ENCODE peak calls at places on chromosome 9, in four cellular contexts. S is neural progenitor cell, A is HCT116, F is GM23248. V is an unnamed sample.

GRCh38 chr9:135704366-135704947 is 2.5 kb downstream of the KCNT1 start:
- DNase-seq in A (no peak), S (no peak), F (peak), V (no peak)

GRCh38 chr9:126119731-126120130 is 206.9 kb upstream of the MVB12B start:
- DNase-seq in A (no peak), F (no peak), S (no peak), V (no peak)

GRCh38 chr9:93827545-93828330 is 127.4 kb downstream of the BARX1 start:
- DNase-seq in F (peak), A (no peak), S (peak), V (peak)

GRCh38 chr9:114806571-114806970 is 732 bp upstream of the TNFSF15 start:
- DNase-seq in A (no peak), S (no peak), F (no peak), V (no peak)

GRCh38 chr9:106920701-106921283 is 57.8 kb downstream of the ZNF462 start:
- DNase-seq in A (peak), S (peak), F (peak), V (peak)

GRCh38 chr9:134025606-134026541 is 593 bp downstream of the BRD3OS start:
- DNase-seq in A (no peak), F (peak), S (peak), V (peak)

GRCh38 chr9:88258012-88258411 is 119.7 kb upstream of the SPATA31C2 start:
- DNase-seq in A (no peak), S (no peak), F (peak), V (peak)

GRCh38 chr9:93127395-93127911 is 6.6 kb downstream of the NINJ1 start:
- DNase-seq in A (no peak), F (no peak), S (no peak), V (no peak)

GRCh38 chr9:114757395-114757794 is 48.4 kb downstream of the TNFSF15 start:
- DNase-seq in A (no peak), S (no peak), F (peak), V (peak)

GRCh38 chr9:137138701-137139467 is at the start of gene GRIN1:
- DNase-seq in S (peak), F (peak), A (no peak), V (no peak)

GRCh38 chr9:88697764-88698436 is 162.9 kb downstream of the NXNL2 start:
- DNase-seq in S (no peak), F (peak), A (no peak), V (no peak)

GRCh38 chr9:108445431-108446018 is 410.3 kb downstream of the ACTL7B start:
- DNase-seq in F (no peak), A (no peak), S (peak), V (no peak)

GRCh38 chr9:104780796-104781395 is 17.0 kb downstream of the NIPSNAP3B start:
- DNase-seq in A (peak), F (peak), S (no peak), V (no peak)

GRCh38 chr9:134855900-134856377 is 24.7 kb upstream of the FCN2 start:
- DNase-seq in S (no peak), A (no peak), F (no peak), V (no peak)

GRCh38 chr9:130810609-130811136 is 24.4 kb upstream of the ABL1 start:
- DNase-seq in F (no peak), S (no peak), A (no peak), V (no peak)

GRCh38 chr9:130805510-130806387 is 29.3 kb upstream of the ABL1 start:
- DNase-seq in A (no peak), S (no peak), F (peak), V (no peak)

GRCh38 chr9:130806388-130806716 is 28.7 kb upstream of the ABL1 start:
- DNase-seq in A (no peak), S (no peak), F (no peak), V (no peak)
- H3K4me2 ChIP-seq in A (no peak), S (no peak), F (no peak), V (no peak)

GRCh38 chr9:37943329-37944265 is 39.7 kb upstream of the SLC25A51 start:
- DNase-seq in A (peak), F (peak), S (no peak), V (peak)

GRCh38 chr9:37942616-37943328 is 38.8 kb upstream of the SLC25A51 start:
- DNase-seq in S (no peak), A (no peak), F (peak), V (no peak)

GRCh38 chr9:37946041-37946440 is 42.1 kb upstream of the SLC25A51 start:
- DNase-seq in A (no peak), S (no peak), F (no peak), V (no peak)

GRCh38 chr9:37944671-37945481 is 40.9 kb upstream of the SLC25A51 start:
- DNase-seq in F (peak), A (no peak), S (peak), V (peak)

DNA sequence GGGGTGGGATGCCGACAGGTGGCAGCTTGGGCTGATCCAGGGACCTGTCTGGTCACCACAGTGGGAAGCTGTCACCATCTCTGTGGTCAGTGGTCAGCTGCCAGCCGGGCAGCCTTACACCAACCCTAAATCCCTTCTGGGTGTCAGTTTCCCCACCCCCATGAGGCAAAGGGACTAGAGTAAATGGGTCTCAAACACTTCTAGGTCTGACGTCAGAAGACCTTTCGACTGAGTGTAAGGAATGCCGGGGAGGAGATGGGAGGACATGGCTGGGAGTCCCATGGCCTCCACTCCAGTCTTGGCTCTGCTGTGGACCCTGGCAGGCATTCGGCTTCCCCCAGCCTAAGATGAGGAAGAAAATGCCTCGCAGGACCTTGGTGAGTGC is 40.3 kb upstream of the SLC25A51 start:
- DNase-seq in S (no peak), A (no peak), F (peak), V (peak)
- H3K4me3 ChIP-seq in S (no peak), A (no peak), F (no peak), V (no peak)

DNA sequence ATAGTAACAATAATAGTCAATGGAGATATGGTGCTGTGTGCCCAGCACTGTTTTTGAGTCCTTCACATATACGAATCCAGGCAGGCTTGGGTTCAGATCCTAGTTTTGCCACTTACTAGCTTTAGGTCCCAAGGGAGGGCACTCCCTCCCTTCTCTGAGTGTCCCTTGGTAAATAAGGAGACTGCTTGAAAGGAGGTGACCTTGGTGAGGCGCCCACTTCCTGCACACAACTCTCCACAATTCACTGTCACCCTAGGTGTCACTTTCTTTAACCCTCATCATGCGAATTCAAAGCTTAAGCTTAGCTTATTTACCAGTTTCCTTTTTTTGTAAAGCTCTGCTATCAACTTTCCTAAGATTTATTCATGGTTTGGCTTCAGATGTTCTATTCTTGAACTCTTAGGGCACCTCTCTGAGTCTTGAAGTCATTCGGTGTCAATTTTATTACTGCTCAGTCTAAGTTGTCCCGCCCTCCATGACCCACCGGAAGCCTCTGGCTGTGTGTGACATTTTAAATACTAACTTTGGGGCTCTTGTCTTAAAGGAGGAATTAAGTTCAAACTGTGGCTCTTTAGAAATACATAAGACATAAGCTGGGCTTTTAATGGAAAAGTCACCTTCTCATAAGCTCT is 170.7 kb upstream of the ZNF618 start:
- DNase-seq in F (no peak), A (no peak), S (no peak), V (no peak)
- H3K4me2 ChIP-seq in F (no peak), A (no peak), S (no peak), V (no peak)

DNA sequence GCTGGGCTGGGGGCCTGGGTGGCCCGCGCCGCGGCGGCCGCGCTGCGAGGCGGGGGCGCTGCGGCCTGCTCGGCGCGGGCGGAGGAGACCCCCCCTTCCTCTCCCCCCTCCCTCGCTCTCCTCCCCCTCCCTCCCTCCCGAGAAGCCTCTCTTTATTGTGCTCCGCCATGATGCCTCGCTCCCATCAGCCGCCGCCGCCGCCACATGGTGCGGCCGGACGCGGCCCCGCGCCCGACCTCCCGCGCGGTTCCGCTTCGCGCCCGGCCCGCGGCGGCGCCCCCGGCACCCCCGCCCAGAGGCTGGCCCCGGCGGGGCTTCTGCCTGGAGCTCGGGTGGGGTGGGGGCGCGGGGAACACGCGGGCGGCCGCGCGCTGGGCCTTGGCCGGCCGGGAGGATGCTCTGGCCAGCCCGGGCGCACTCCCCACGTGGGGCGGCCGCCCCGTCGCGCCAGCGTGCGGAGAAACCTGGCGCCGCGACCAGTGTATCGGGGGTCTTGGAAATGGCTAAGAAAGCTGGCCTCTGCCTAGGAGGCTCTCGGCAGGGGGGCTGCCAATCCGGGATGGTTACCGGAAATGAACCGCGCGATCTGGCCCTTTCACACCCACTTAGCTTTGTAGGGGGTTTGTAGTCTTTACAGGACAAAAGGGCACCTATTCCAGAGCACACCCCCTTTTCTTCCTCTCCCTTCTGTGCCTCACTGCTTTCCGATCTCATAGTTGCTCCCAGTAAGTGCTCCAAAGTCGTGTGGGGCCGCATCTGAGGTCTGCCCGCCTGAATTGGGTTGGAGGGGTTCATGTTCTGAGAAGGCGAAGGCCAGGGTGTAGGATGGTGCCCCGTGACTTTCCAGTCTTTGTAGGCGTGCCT is 1.0 kb downstream of the SET start:
- DNase-seq in S (peak), F (peak), A (no peak), V (no peak)
- H3K4me3 ChIP-seq in S (peak), F (peak), A (peak), V (peak)

GRCh38 chr9:127264462-127265040 is at the start of gene GARNL3:
- DNase-seq in A (no peak), S (peak), F (no peak), V (no peak)

GRCh38 chr9:127262621-127263020 is 2.0 kb upstream of the GARNL3 start:
- DNase-seq in A (no peak), S (no peak), F (no peak), V (no peak)

GRCh38 chr9:127263244-127263643 is 1.3 kb upstream of the GARNL3 start:
- DNase-seq in S (no peak), F (no peak), A (no peak), V (no peak)

GRCh38 chr9:127267793-127268507 is 3.4 kb downstream of the GARNL3 start:
- DNase-seq in F (no peak), S (no peak), A (no peak), V (no peak)

GRCh38 chr9:127263664-127264063 is 910 bp upstream of the GARNL3 start:
- DNase-seq in F (no peak), S (no peak), A (no peak), V (no peak)
- H3K4me2 ChIP-seq in F (no peak), S (no peak), A (no peak), V (no peak)

DNA sequence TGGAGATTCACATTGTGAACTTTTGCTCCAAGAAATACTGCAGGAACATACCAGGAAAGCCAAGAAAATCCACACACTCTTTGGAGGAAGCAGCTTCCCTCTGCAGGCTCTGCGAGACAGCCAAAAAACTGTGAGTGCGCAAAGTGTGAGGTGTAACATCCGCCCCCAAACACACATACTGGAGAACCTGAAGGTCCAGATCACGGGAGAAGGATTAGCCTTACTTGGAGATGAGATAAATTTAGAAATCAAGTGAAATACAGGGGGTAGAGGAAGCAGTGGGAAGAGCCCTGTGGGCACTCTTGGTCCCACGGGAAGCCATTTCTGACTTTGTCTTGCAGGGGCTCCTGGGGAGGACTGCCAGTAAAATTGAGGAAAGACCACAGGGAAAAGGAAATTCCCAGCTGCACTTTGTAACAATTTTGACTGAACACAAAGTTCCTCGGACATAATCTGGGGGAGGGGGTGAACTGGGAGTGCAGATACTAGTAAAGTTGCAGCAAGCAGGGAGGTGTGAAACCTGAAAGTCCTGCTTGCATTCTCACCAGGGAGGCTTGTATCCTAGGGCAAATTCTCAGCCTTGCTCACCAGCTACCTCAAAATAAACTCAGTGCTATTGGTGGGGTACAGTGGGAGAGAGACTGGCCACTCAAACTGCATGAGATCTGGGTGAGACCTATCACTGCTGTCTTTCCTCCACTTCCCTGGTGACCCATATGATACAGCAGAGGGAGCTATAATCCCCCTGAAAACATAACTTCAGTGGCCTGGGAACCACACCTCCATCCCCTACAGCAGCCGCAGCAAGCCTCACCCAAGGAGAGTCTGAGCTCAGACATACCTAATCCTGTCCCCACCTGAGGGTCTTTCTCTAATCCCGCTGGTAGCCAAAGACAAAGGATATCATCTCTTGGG is 109.1 kb downstream of the ALDH1A1 start:
- DNase-seq in S (no peak), F (no peak), A (no peak), V (no peak)
- H3K4me3 ChIP-seq in S (no peak), F (no peak), A (no peak), V (no peak)